ENCODE peak calls at places on chromosomes 12 and 14, in eight cellular contexts. T is T-helper 1 cell; C is body of pancreas; H is fibroblast of pulmonary artery; M is left ventricle myocardium superior; S is stimulated activated CD4-positive, alpha-beta T cell treated with anti-CD3 and anti-CD28 coated beads, TNF-alpha, amount 100 ng/mL, for 1 hour; D is adipocyte; F is cerebellar nuclear complex. R is an unnamed sample.

GRCh38 chr14:65788876-65789859 is 376.6 kb downstream of the FUT8 start:
- DNase-seq in T (no peak), C (no peak), H (no peak), M (no peak), S (no peak), D (no peak), F (peak; percentile 26), R (no peak)

GRCh38 chr14:66650491-66650911 is 142.6 kb downstream of the GPHN start:
- DNase-seq in T (no peak), C (no peak), H (peak; percentile 72), M (no peak), S (no peak), D (no peak), F (no peak), R (no peak)

GRCh38 chr12:9319044-9319841 is 111.0 kb upstream of the PZP start:
- DNase-seq in T (no peak), C (no peak), H (peak; percentile 22), M (no peak), S (no peak), D (no peak), F (no peak), R (no peak)

GRCh38 chr12:7060353-7060954 is at the start of gene C1S:
- DNase-seq in T (no peak), C (peak; percentile 79), H (peak; percentile 99), M (peak; percentile 71), S (no peak), D (peak; percentile 98), F (no peak), R (no peak)

GRCh38 chr12:79635676-79636075 is 55.1 kb downstream of the PAWR start:
- DNase-seq in T (no peak), C (no peak), H (peak; percentile 59), M (no peak), S (no peak), D (peak; percentile 65), F (no peak), R (no peak)

GRCh38 chr14:100761481-100761880 is 34.8 kb downstream of the DLK1 start:
- DNase-seq in T (no peak), C (no peak), H (peak; percentile 49), M (no peak), S (no peak), D (peak; percentile 44), F (no peak), R (no peak)

GRCh38 chr14:29627141-29627540 is 300.5 kb downstream of the PRKD1 start:
- DNase-seq in T (no peak), C (no peak), H (no peak), M (no peak), S (no peak), D (no peak), F (no peak), R (no peak)

GRCh38 chr12:32198555-32198954 is 91.9 kb downstream of the BICD1 start:
- DNase-seq in T (no peak), C (no peak), H (peak; percentile 39), M (no peak), S (no peak), D (no peak), F (no peak), R (no peak)

GRCh38 chr12:122138181-122138580 is 35.8 kb downstream of the IL31 start:
- DNase-seq in T (no peak), C (no peak), H (no peak), M (no peak), S (no peak), D (no peak), F (no peak), R (no peak)

GRCh38 chr14:90168425-90169105 is 87.8 kb upstream of the PSMC1 start:
- DNase-seq in T (no peak), C (no peak), H (peak; percentile 13), M (no peak), S (no peak), D (peak; percentile 22), F (no peak), R (no peak)

GRCh38 chr14:34554540-34555250 is 15.2 kb upstream of the EAPP start:
- DNase-seq in T (no peak), C (no peak), H (no peak), M (no peak), S (no peak), D (peak; percentile 12), F (no peak), R (no peak)

GRCh38 chr14:103356151-103356766 is 22.2 kb downstream of the EIF5 start:
- DNase-seq in T (no peak), C (no peak), H (no peak), M (no peak), S (no peak), D (peak; percentile 52), F (no peak), R (no peak)

GRCh38 chr12:6465467-6466183 is 4.9 kb downstream of the VAMP1 start:
- DNase-seq in T (no peak), C (peak; percentile 72), H (peak; percentile 86), M (no peak), S (no peak), D (peak; percentile 89), F (no peak), R (peak; percentile 6)

GRCh38 chr12:26524862-26525465 is 308.0 kb downstream of the ITPR2 start:
- DNase-seq in T (no peak), C (peak; percentile 9), H (peak; percentile 57), M (no peak), S (no peak), D (peak; percentile 10), F (no peak), R (no peak)

GRCh38 chr14:103023881-103024473 is 33.4 kb downstream of the CDC42BPB start:
- DNase-seq in T (no peak), C (no peak), H (peak; percentile 84), M (no peak), S (no peak), D (peak; percentile 44), F (no peak), R (no peak)

GRCh38 chr14:94401083-94401482 is 12.7 kb upstream of the SERPINA1 start:
- DNase-seq in T (no peak), C (no peak), H (no peak), M (no peak), S (no peak), D (no peak), F (no peak), R (no peak)

GRCh38 chr14:68813318-68813838 is 20.5 kb upstream of the ZFP36L1 start:
- DNase-seq in T (no peak), C (no peak), H (no peak), M (no peak), S (no peak), D (no peak), F (no peak), R (no peak)

GRCh38 chr12:479161-479560 is 19.4 kb downstream of the B4GALNT3 start:
- DNase-seq in T (no peak), C (no peak), H (no peak), M (no peak), S (no peak), D (no peak), F (no peak), R (no peak)

GRCh38 chr12:54526800-54527630 is 22.4 kb upstream of the PDE1B start:
- DNase-seq in T (no peak), C (peak; percentile 22), H (peak; percentile 24), M (peak; percentile 46), S (no peak), D (peak; percentile 61), F (no peak), R (no peak)

GRCh38 chr12:47102845-47103666 is 23.3 kb upstream of the AMIGO2 start:
- DNase-seq in T (no peak), C (peak; percentile 14), H (peak; percentile 66), M (no peak), S (no peak), D (no peak), F (no peak), R (no peak)

GRCh38 chr14:50602035-50602434 is 42.1 kb downstream of the ATL1 start:
- DNase-seq in T (no peak), C (no peak), H (no peak), M (no peak), S (no peak), D (no peak), F (no peak), R (no peak)

GRCh38 chr12:98901189-98901588 is 256.1 kb downstream of the APAF1 start:
- DNase-seq in T (no peak), C (no peak), H (peak; percentile 2), M (no peak), S (no peak), D (peak; percentile 16), F (no peak), R (no peak)

GRCh38 chr14:91810699-91811098 is 56.6 kb downstream of the TC2N start:
- DNase-seq in T (no peak), C (no peak), H (no peak), M (no peak), S (no peak), D (no peak), F (no peak), R (no peak)

GRCh38 chr14:101248840-101249675 is 312.2 kb upstream of the DIO3 start:
- DNase-seq in T (no peak), C (no peak), H (no peak), M (peak; percentile 26), S (no peak), D (no peak), F (no peak), R (no peak)

GRCh38 chr12:4148418-4149056 is 125.0 kb upstream of the CCND2 start:
- DNase-seq in T (peak; percentile 24), C (peak; percentile 48), H (no peak), M (peak; percentile 80), S (no peak), D (no peak), F (no peak), R (no peak)

R was measured in anterior cingulate cortex.